ENCODE peak calls at places on chromosomes 7 and 10, in four cellular contexts. G, M, D and L are unnamed samples.

GRCh38 chr10:15585303-15585715 is 134.4 kb downstream of the ITGA8 start:
- DNase-seq in G (peak; percentile 23), M (peak; percentile 5), D (peak; percentile 36), L (peak; percentile 82)

GRCh38 chr7:3289996-3290395 is 11.1 kb upstream of the SDK1 start:
- DNase-seq in G (no peak), M (peak; percentile 88), D (no peak), L (no peak)

GRCh38 chr7:29327455-29327854 is 132.9 kb downstream of the CHN2 start:
- DNase-seq in G (no peak), M (no peak), D (no peak), L (no peak)

GRCh38 chr7:50962962-50963374 is 180.3 kb upstream of the GRB10 start:
- DNase-seq in G (no peak), M (peak; percentile 79), D (no peak), L (no peak)

GRCh38 chr7:118907911-118908527 is 683.5 kb downstream of the ANKRD7 start:
- DNase-seq in G (no peak), M (no peak), D (no peak), L (no peak)

GRCh38 chr7:144513332-144513731 is 109.8 kb upstream of the NOBOX start:
- DNase-seq in G (no peak), M (no peak), D (peak; percentile 11), L (no peak)

GRCh38 chr10:45154481-45154880 is 153.8 kb downstream of the ZNF22 start:
- DNase-seq in G (no peak), M (no peak), D (no peak), L (no peak)

GRCh38 chr10:8803992-8804391 is 749.5 kb downstream of the GATA3 start:
- DNase-seq in G (no peak), M (no peak), D (no peak), L (no peak)

GRCh38 chr10:73931767-73932624 is 21.1 kb downstream of the PLAU start:
- DNase-seq in G (no peak), M (peak; percentile 34), D (peak; percentile 73), L (no peak)

GRCh38 chr10:26437637-26438461 is at the start of gene APBB1IP:
- DNase-seq in G (no peak), M (peak; percentile 22), D (peak; percentile 66), L (peak; percentile 24)

GRCh38 chr7:35339811-35340210 is 85.9 kb upstream of the TBX20 start:
- DNase-seq in G (no peak), M (no peak), D (no peak), L (no peak)

GRCh38 chr7:102066476-102066875 is 220.2 kb upstream of the SH2B2 start:
- DNase-seq in G (no peak), M (no peak), D (no peak), L (no peak)

GRCh38 chr7:44257618-44258422 is 57.0 kb downstream of the YKT6 start:
- DNase-seq in G (no peak), M (peak; percentile 89), D (peak; percentile 88), L (peak; percentile 55)

GRCh38 chr10:95451568-95452524 is 109.3 kb downstream of the SORBS1 start:
- DNase-seq in G (no peak), M (peak; percentile 81), D (no peak), L (no peak)

GRCh38 chr7:147298611-147299043 is 1182.0 kb downstream of the CNTNAP2 start:
- DNase-seq in G (no peak), M (peak; percentile 16), D (no peak), L (no peak)

GRCh38 chr7:38222481-38223096 is 44.5 kb downstream of the STARD3NL start:
- DNase-seq in G (no peak), M (peak; percentile 49), D (peak; percentile 36), L (no peak)

GRCh38 chr10:18795549-18795948 is 136.3 kb downstream of the ARL5B start:
- DNase-seq in G (no peak), M (no peak), D (no peak), L (no peak)

GRCh38 chr10:6382081-6382480 is 179.3 kb downstream of the PFKFB3 start:
- DNase-seq in G (no peak), M (peak; percentile 81), D (peak; percentile 46), L (no peak)

GRCh38 chr10:113359664-113360063 is 193.2 kb upstream of the HABP2 start:
- DNase-seq in G (no peak), M (no peak), D (no peak), L (no peak)

GRCh38 chr7:48899932-48900331 is 24.4 kb upstream of the CDC14C start:
- DNase-seq in G (no peak), M (peak; percentile 79), D (no peak), L (no peak)

GRCh38 chr7:70027864-70028263 is 429.6 kb downstream of the AUTS2 start:
- DNase-seq in G (no peak), M (no peak), D (no peak), L (no peak)

GRCh38 chr7:128215739-128216138 is 25.3 kb upstream of the LEP start:
- DNase-seq in G (no peak), M (peak; percentile 65), D (no peak), L (no peak)

GRCh38 chr7:46960974-46961373 is 620.9 kb downstream of the TNS3 start:
- DNase-seq in G (no peak), M (peak; percentile 48), D (no peak), L (no peak)

GRCh38 chr10:60101821-60102220 is 195.5 kb upstream of the CCDC6 start:
- DNase-seq in G (no peak), M (no peak), D (no peak), L (no peak)

GRCh38 chr10:60093317-60093716 is 187.0 kb upstream of the CCDC6 start:
- DNase-seq in G (no peak), M (no peak), D (no peak), L (no peak)

GRCh38 chr10:60099998-60100747 is 193.8 kb upstream of the CCDC6 start:
- DNase-seq in G (no peak), M (peak; percentile 49), D (peak; percentile 20), L (no peak)

GRCh38 chr10:60096761-60097513 is 190.6 kb upstream of the CCDC6 start:
- DNase-seq in G (no peak), M (peak; percentile 39), D (peak; percentile 23), L (no peak)

GRCh38 chr10:60098676-60099601 is 192.6 kb upstream of the CCDC6 start:
- DNase-seq in G (no peak), M (no peak), D (peak; percentile 16), L (peak; percentile 21)
- TF ChIP-seq CTCF in G (no peak), M (peak; percentile 32), D (peak; percentile 48), L (peak; percentile 50)

DNA sequence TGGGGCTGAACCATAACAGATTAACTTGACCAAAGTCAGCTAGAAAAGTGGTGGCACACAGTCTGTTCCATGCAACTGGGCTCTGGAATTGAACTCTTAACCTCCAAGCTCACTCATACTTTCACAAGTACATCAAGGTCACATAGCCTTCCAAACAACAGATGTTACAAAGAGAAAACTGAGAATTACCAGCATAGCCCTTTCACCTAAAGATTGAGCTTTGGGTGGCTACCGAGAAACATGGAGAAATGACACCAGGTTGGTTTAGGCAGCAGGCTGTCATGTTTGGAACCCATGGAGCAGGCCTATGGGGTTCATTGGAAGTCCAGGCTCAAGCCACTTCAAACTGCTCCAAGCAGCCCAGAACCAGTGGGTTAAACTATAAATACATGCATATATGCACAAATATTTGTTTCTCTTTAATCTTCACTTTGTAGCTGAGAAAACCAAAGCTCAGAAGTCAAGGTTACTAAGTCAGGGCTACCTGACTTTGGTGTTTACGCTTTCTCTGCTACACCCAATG is 59.1 kb downstream of the MALSU1 start:
- DNase-seq in G (no peak), M (no peak), D (no peak), L (no peak)
- TF ChIP-seq CTCF in G (no peak), M (no peak), D (no peak), L (no peak)

GRCh38 chr7:17497136-17497535 is 198.7 kb downstream of the AHR start:
- DNase-seq in G (no peak), M (no peak), D (no peak), L (no peak)
- TF ChIP-seq CTCF in G (no peak), M (no peak), D (no peak), L (no peak)

DNA sequence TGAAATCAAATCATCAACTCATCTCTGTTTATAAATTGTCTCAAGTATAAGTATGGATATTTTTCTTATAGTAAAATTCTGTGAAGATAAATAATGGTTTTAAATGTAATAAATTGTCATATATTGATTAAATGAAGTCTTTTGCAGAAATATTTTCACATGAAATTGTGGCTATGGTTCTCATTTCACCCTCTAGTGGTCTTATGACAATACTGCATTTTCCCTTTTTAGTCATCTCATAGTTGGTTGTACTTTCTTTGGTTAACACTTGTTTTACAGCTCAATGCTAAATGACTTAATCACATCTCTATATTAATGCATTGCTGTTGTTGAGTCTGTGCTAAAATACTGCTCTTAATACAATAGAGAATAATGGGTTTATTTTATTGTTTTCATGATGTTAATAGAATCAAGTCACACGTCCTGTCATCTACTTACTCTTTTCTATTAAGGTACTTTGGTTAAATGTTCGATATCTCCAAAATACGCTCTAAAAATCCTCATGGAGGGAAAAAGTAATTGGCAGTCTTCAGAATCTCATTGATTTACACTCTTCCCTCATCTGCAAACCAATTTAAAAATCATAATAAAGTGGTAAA is 38.0 kb upstream of the CACNA2D1 start:
- DNase-seq in G (no peak), M (peak; percentile 17), D (peak; percentile 29), L (no peak)
- TF ChIP-seq CTCF in G (no peak), M (peak; percentile 82), D (peak; percentile 52), L (peak; percentile 86)

GRCh38 chr10:133124357-133125211 is 35.4 kb upstream of the KNDC1 start:
- DNase-seq in G (peak; percentile 19), M (peak; percentile 5), D (peak; percentile 59), L (peak; percentile 64)
- TF ChIP-seq CTCF in G (no peak), M (peak; percentile 21), D (peak; percentile 19), L (no peak)

GRCh38 chr7:67631496-67631895 is 634.9 kb downstream of the TYW1 start:
- DNase-seq in G (no peak), M (no peak), D (no peak), L (no peak)

DNA sequence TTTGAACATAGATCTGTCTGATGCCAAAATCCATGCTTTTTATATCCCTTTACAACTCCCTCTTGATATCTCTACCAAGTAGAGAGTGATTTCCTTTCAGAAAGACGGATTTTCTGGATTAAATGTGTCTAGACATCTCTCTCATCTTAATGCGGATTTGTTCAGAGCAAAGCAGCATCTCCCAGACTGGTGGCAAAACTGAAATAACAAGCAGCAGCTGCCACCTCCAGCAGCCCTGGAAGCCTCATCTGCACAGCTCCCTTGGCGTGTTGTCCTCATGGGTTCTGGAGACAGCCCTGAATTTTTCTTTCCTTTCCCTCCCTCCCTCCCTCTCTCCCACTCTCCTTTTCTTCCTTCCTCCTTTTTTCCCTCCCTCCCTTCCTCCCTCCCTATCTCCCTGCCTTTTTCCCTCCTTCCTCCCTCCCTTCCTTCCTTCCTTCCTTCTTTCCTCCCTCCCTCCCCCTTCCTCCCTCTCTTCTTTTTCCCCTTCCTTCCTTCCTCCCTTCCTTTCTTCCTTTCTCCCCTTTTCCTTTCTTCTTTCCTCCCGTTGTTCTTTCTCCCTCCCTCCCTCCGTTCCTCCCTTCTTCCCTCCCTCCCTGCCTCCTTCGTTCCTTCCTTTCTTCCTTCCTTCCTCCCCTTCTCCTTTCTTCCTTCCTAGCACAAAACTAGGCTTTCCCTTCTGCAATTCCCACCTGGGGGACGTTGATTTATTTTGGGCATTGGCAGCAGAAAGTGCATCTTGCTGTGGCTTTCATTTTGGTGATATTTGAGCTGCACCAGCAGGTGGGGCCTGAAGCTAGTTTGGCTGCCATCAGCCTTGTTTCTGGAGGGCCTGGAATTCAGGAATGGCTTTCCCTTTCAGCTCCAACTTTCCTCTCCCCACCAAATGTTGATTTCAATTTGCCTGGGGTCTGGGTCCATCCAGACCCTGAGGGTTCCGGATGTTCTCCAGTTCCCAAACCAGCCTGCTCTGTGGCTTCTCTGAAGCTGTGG is 640.0 kb downstream of the TYW1 start:
- DNase-seq in G (no peak), M (no peak), D (no peak), L (peak; percentile 23)
- TF ChIP-seq CTCF in G (no peak), M (no peak), D (no peak), L (no peak)